ENCODE peak calls at places on chromosomes 4 and X, in six cellular contexts. U is iris pigment epithelial cell, S is A673, X is dorsolateral prefrontal cortex, L is posterior vena cava, D is germinal center. B is an unnamed sample.

GRCh38 chrX:119497185-119497584 is 28.9 kb downstream of the SLC25A5 start:
- DNase-seq in U (no peak), S (no peak), X (no peak), L (no peak), D (no peak), B (no peak)

GRCh38 chr4:7003176-7003878 is 39.8 kb upstream of the TADA2B start:
- DNase-seq in U (no peak), S (no peak), X (no peak), L (no peak), D (no peak), B (no peak)

GRCh38 chrX:6748595-6748994 is 213.7 kb upstream of the VCX3A start:
- DNase-seq in U (no peak), S (no peak), X (no peak), L (no peak), D (no peak), B (no peak)

GRCh38 chrX:6163761-6164160 is 64.9 kb downstream of the NLGN4X start:
- DNase-seq in U (no peak), S (no peak), X (no peak), L (no peak), D (no peak), B (no peak)

GRCh38 chr4:163249042-163249441 is 82.4 kb upstream of the NAF1 start:
- DNase-seq in U (no peak), S (no peak), X (no peak), L (no peak), D (no peak), B (no peak)

GRCh38 chr4:177574446-177574845 is 132.2 kb upstream of the AGA start:
- DNase-seq in U (peak), S (no peak), X (no peak), L (no peak), D (no peak), B (peak)

GRCh38 chr4:182294436-182294835 is 51.2 kb downstream of the TENM3 start:
- DNase-seq in U (no peak), S (no peak), X (no peak), L (no peak), D (no peak), B (peak)

GRCh38 chr4:165217325-165217724 is 10.0 kb downstream of the KLHL2 start:
- DNase-seq in U (no peak), S (no peak), X (no peak), L (no peak), D (no peak), B (no peak)

GRCh38 chr4:48129307-48130014 is 4.6 kb downstream of the TXK start:
- DNase-seq in U (no peak), S (no peak), X (no peak), L (peak), D (no peak), B (peak)

GRCh38 chr4:139978692-139979091 is 175.3 kb downstream of the MAML3 start:
- DNase-seq in U (no peak), S (no peak), X (no peak), L (no peak), D (peak), B (no peak)

GRCh38 chrX:39112143-39112542 is 310.9 kb downstream of the MID1IP1 start:
- DNase-seq in U (no peak), S (no peak), X (no peak), L (no peak), D (no peak), B (peak)

GRCh38 chr4:140090215-140090731 is 63.7 kb downstream of the MAML3 start:
- DNase-seq in U (peak), S (no peak), X (no peak), L (no peak), D (no peak), B (no peak)

GRCh38 chrX:42519666-42520231 is 258.2 kb downstream of the PPP1R2C start:
- DNase-seq in U (peak), S (peak), X (no peak), L (no peak), D (no peak), B (peak)

GRCh38 chr4:25449270-25449669 is 72.2 kb downstream of the ANAPC4 start:
- DNase-seq in U (peak), S (peak), X (no peak), L (no peak), D (no peak), B (no peak)

GRCh38 chr4:154807042-154807630 is 26.1 kb downstream of the RBM46 start:
- DNase-seq in U (peak), S (peak), X (no peak), L (no peak), D (no peak), B (peak)

GRCh38 chr4:41815478-41815877 is 67.0 kb upstream of the PHOX2B start:
- DNase-seq in U (no peak), S (no peak), X (no peak), L (no peak), D (no peak), B (no peak)

GRCh38 chr4:2574863-2575262 is 38.4 kb downstream of the FAM193A start:
- DNase-seq in U (no peak), S (no peak), X (no peak), L (peak), D (no peak), B (no peak)

GRCh38 chr4:98919996-98920395 is 8.9 kb downstream of the EIF4E start:
- DNase-seq in U (peak), S (no peak), X (no peak), L (no peak), D (no peak), B (peak)

GRCh38 chr4:15240764-15241163 is 187.1 kb upstream of the C1QTNF7 start:
- DNase-seq in U (peak), S (no peak), X (no peak), L (no peak), D (no peak), B (peak)

GRCh38 chrX:79366888-79367749 is at the start of gene ITM2A:
- DNase-seq in U (no peak), S (peak), X (no peak), L (peak), D (no peak), B (no peak)

GRCh38 chr4:8507251-8507570 is 66.6 kb downstream of the TRMT44 start:
- DNase-seq in U (no peak), S (no peak), X (no peak), L (no peak), D (no peak), B (peak)

GRCh38 chr4:30721353-30722091 is 1.4 kb downstream of the PCDH7 start:
- DNase-seq in U (peak), S (peak), X (no peak), L (peak), D (no peak), B (peak)

GRCh38 chr4:77593993-77594392 is 11.6 kb upstream of the CXCL13 start:
- DNase-seq in U (peak), S (no peak), X (no peak), L (no peak), D (no peak), B (no peak)

GRCh38 chrX:52270453-52271116 is 85.9 kb downstream of the MAGED4 start:
- DNase-seq in U (no peak), S (no peak), X (no peak), L (no peak), D (no peak), B (no peak)

GRCh38 chrX:114798902-114799301 is 215.0 kb downstream of the HTR2C start:
- DNase-seq in U (peak), S (peak), X (no peak), L (no peak), D (no peak), B (peak)